ENCODE peak calls at places on chromosomes 7 and 10, in five cellular contexts. One of them, this sample, is unnamed.

GRCh38 chr7:157008206-157009169 is 2.0 kb downstream of the MNX1 start:
- DNase-seq in body of pancreas: no peak
- DNase-seq in HTR-8/SVneo: no peak
- DNase-seq in left lobe of liver: no peak
- DNase-seq in ACHN: no peak
- DNase-seq in this sample: no peak

GRCh38 chr10:116801658-116802057 is 47.6 kb upstream of the ENO4 start:
- DNase-seq in ACHN: no peak
- DNase-seq in body of pancreas: no peak
- DNase-seq in HTR-8/SVneo: no peak
- DNase-seq in left lobe of liver: no peak
- DNase-seq in this sample: no peak

GRCh38 chr7:41910916-41911315 is 208.0 kb upstream of the INHBA start:
- DNase-seq in body of pancreas: no peak
- DNase-seq in left lobe of liver: no peak
- DNase-seq in ACHN: peak
- DNase-seq in HTR-8/SVneo: no peak
- DNase-seq in this sample: peak

GRCh38 chr10:59148701-59149100 is 27.7 kb upstream of the PHYHIPL start:
- DNase-seq in left lobe of liver: peak
- DNase-seq in ACHN: no peak
- DNase-seq in HTR-8/SVneo: no peak
- DNase-seq in body of pancreas: no peak
- DNase-seq in this sample: no peak

GRCh38 chr10:44051584-44052385 is 333.1 kb downstream of the CXCL12 start:
- DNase-seq in left lobe of liver: no peak
- DNase-seq in HTR-8/SVneo: peak
- DNase-seq in ACHN: peak
- DNase-seq in body of pancreas: peak
- DNase-seq in this sample: peak

GRCh38 chr7:111980721-111981120 is 225.5 kb downstream of the DOCK4 start:
- DNase-seq in body of pancreas: no peak
- DNase-seq in HTR-8/SVneo: no peak
- DNase-seq in left lobe of liver: no peak
- DNase-seq in ACHN: no peak
- DNase-seq in this sample: no peak

GRCh38 chr10:92222603-92223275 is 68.1 kb downstream of the CPEB3 start:
- DNase-seq in HTR-8/SVneo: peak
- DNase-seq in left lobe of liver: no peak
- DNase-seq in body of pancreas: no peak
- DNase-seq in ACHN: peak
- DNase-seq in this sample: peak

GRCh38 chr10:132732518-132732917 is 53.4 kb downstream of the NKX6-2 start:
- DNase-seq in left lobe of liver: no peak
- DNase-seq in body of pancreas: no peak
- DNase-seq in HTR-8/SVneo: no peak
- DNase-seq in ACHN: no peak
- DNase-seq in this sample: no peak

GRCh38 chr10:59580257-59580863 is 129.3 kb downstream of the SLC16A9 start:
- DNase-seq in body of pancreas: no peak
- DNase-seq in left lobe of liver: no peak
- DNase-seq in ACHN: peak
- DNase-seq in HTR-8/SVneo: peak
- DNase-seq in this sample: peak

GRCh38 chr7:83832009-83832408 is 183.1 kb upstream of the SEMA3E start:
- DNase-seq in HTR-8/SVneo: no peak
- DNase-seq in body of pancreas: no peak
- DNase-seq in left lobe of liver: no peak
- DNase-seq in ACHN: no peak
- DNase-seq in this sample: no peak

GRCh38 chr10:86966008-86966654 is 2.2 kb upstream of the ADIRF start:
- DNase-seq in HTR-8/SVneo: no peak
- DNase-seq in body of pancreas: no peak
- DNase-seq in left lobe of liver: peak
- DNase-seq in ACHN: no peak
- DNase-seq in this sample: no peak

This sample was measured in kidney glomerular epithelial cell.